ENCODE peak calls at places on chromosomes 3 and 15, in four cellular contexts. One of them, this sample, is unnamed.
A peak's percentile ranks its signal among the peaks of the same experiment; 100 is the strongest.

GRCh38 chr15:39918688-39919385 is 1.2 kb downstream of the GPR176 start:
- DNase-seq in breast epithelium: no peak
- DNase-seq in lower leg skin: no peak
- DNase-seq in transverse colon: no peak
- DNase-seq in this sample: no peak

GRCh38 chr15:82530606-82531379 is 9.5 kb downstream of the RPS17 start:
- DNase-seq in transverse colon: peak; percentile 84
- DNase-seq in lower leg skin: peak; percentile 39
- DNase-seq in breast epithelium: peak; percentile 83
- DNase-seq in this sample: no peak

GRCh38 chr15:62124176-62124952 is 40.7 kb downstream of the C2CD4B start:
- DNase-seq in breast epithelium: no peak
- DNase-seq in lower leg skin: no peak
- DNase-seq in transverse colon: no peak
- DNase-seq in this sample: no peak

GRCh38 chr15:39609166-39609918 is 28.5 kb downstream of the THBS1 start:
- DNase-seq in breast epithelium: no peak
- DNase-seq in transverse colon: peak; percentile 73
- DNase-seq in lower leg skin: no peak
- DNase-seq in this sample: no peak

GRCh38 chr3:175091426-175092114 is 232.4 kb downstream of the NAALADL2 start:
- DNase-seq in breast epithelium: no peak
- DNase-seq in lower leg skin: no peak
- DNase-seq in transverse colon: no peak
- DNase-seq in this sample: no peak

GRCh38 chr3:35965908-35966307 is 326.6 kb downstream of the ARPP21 start:
- DNase-seq in transverse colon: no peak
- DNase-seq in lower leg skin: no peak
- DNase-seq in breast epithelium: no peak
- DNase-seq in this sample: no peak

GRCh38 chr15:25481208-25481862 is 42.5 kb upstream of the UBE3A start:
- DNase-seq in transverse colon: peak; percentile 8
- DNase-seq in lower leg skin: no peak
- DNase-seq in breast epithelium: no peak
- DNase-seq in this sample: no peak

GRCh38 chr3:155307183-155307582 is 13.7 kb upstream of the STRIT1 start:
- DNase-seq in breast epithelium: no peak
- DNase-seq in lower leg skin: no peak
- DNase-seq in transverse colon: no peak
- DNase-seq in this sample: no peak

GRCh38 chr3:23810342-23811116 is 4.8 kb downstream of the UBE2E1 start:
- DNase-seq in breast epithelium: no peak
- DNase-seq in transverse colon: peak; percentile 66
- DNase-seq in lower leg skin: no peak
- DNase-seq in this sample: no peak

GRCh38 chr15:45425135-45425534 is 46.8 kb upstream of the GATM start:
- DNase-seq in lower leg skin: no peak
- DNase-seq in transverse colon: no peak
- DNase-seq in breast epithelium: no peak
- DNase-seq in this sample: no peak

GRCh38 chr3:162847511-162847910 is 1350.9 kb downstream of the OTOL1 start:
- DNase-seq in transverse colon: no peak
- DNase-seq in lower leg skin: no peak
- DNase-seq in breast epithelium: no peak
- DNase-seq in this sample: no peak

GRCh38 chr3:172513488-172513887 is 9.7 kb downstream of the TNFSF10 start:
- DNase-seq in breast epithelium: no peak
- DNase-seq in lower leg skin: no peak
- DNase-seq in transverse colon: no peak
- DNase-seq in this sample: no peak

GRCh38 chr15:38721549-38721948 is 156.9 kb upstream of the RASGRP1 start:
- DNase-seq in transverse colon: no peak
- DNase-seq in lower leg skin: no peak
- DNase-seq in breast epithelium: no peak
- DNase-seq in this sample: no peak

GRCh38 chr3:172156309-172156998 is 117.1 kb downstream of the FNDC3B start:
- DNase-seq in lower leg skin: peak; percentile 69
- DNase-seq in breast epithelium: peak; percentile 95
- DNase-seq in transverse colon: no peak
- DNase-seq in this sample: no peak

GRCh38 chr3:42667523-42668402 is 14.3 kb downstream of the ZBTB47 start:
- DNase-seq in transverse colon: no peak
- DNase-seq in breast epithelium: no peak
- DNase-seq in lower leg skin: no peak
- DNase-seq in this sample: peak; percentile 32

GRCh38 chr15:72415304-72415703 is 17.2 kb downstream of the TMEM202 start:
- DNase-seq in breast epithelium: no peak
- DNase-seq in lower leg skin: no peak
- DNase-seq in transverse colon: no peak
- DNase-seq in this sample: no peak

GRCh38 chr3:152376351-152377183 is 107.8 kb downstream of the MBNL1 start:
- DNase-seq in breast epithelium: no peak
- DNase-seq in lower leg skin: no peak
- DNase-seq in transverse colon: peak; percentile 26
- DNase-seq in this sample: peak; percentile 68

GRCh38 chr3:64975138-64975537 is 287.3 kb upstream of the ADAMTS9 start:
- DNase-seq in breast epithelium: peak; percentile 62
- DNase-seq in lower leg skin: peak; percentile 77
- DNase-seq in transverse colon: no peak
- DNase-seq in this sample: no peak

GRCh38 chr15:74995779-74996765 is 709 bp downstream of the SCAMP5 start:
- DNase-seq in breast epithelium: no peak
- DNase-seq in lower leg skin: no peak
- DNase-seq in transverse colon: peak; percentile 45
- DNase-seq in this sample: no peak

GRCh38 chr3:30751610-30752299 is 142.7 kb downstream of the GADL1 start:
- DNase-seq in breast epithelium: no peak
- DNase-seq in transverse colon: peak; percentile 22
- DNase-seq in lower leg skin: no peak
- DNase-seq in this sample: no peak

GRCh38 chr15:20340931-20341661 is 200.5 kb downstream of the GOLGA6L6 start:
- DNase-seq in transverse colon: peak; percentile 41
- DNase-seq in breast epithelium: peak; percentile 89
- DNase-seq in lower leg skin: no peak
- DNase-seq in this sample: peak; percentile 95

GRCh38 chr3:169811606-169812123 is 1.0 kb upstream of the LRRIQ4 start:
- DNase-seq in breast epithelium: no peak
- DNase-seq in transverse colon: no peak
- DNase-seq in lower leg skin: no peak
- DNase-seq in this sample: no peak

GRCh38 chr3:148902173-148902791 is 37.2 kb downstream of the CPA3 start:
- DNase-seq in breast epithelium: no peak
- DNase-seq in transverse colon: no peak
- DNase-seq in lower leg skin: no peak
- DNase-seq in this sample: no peak

GRCh38 chr15:79973445-79974180 is 2.6 kb upstream of the BCL2A1 start:
- DNase-seq in lower leg skin: no peak
- DNase-seq in transverse colon: no peak
- DNase-seq in breast epithelium: no peak
- DNase-seq in this sample: no peak

GRCh38 chr15:81278306-81279029 is 45.5 kb downstream of the STARD5 start:
- DNase-seq in transverse colon: no peak
- DNase-seq in lower leg skin: no peak
- DNase-seq in breast epithelium: no peak
- DNase-seq in this sample: no peak

GRCh38 chr15:97126556-97127233 is 796.2 kb downstream of the NR2F2 start:
- DNase-seq in breast epithelium: no peak
- DNase-seq in lower leg skin: no peak
- DNase-seq in transverse colon: no peak
- DNase-seq in this sample: no peak

GRCh38 chr3:194472290-194472920 is 14.4 kb downstream of the ATP13A3 start:
- DNase-seq in lower leg skin: no peak
- DNase-seq in transverse colon: no peak
- DNase-seq in breast epithelium: no peak
- DNase-seq in this sample: no peak

GRCh38 chr3:119243712-119244111 is 3.0 kb upstream of the B4GALT4 start:
- DNase-seq in lower leg skin: no peak
- DNase-seq in breast epithelium: no peak
- DNase-seq in transverse colon: no peak
- DNase-seq in this sample: no peak

GRCh38 chr3:141840737-141841544 is 35.5 kb upstream of the ATP1B3 start:
- DNase-seq in breast epithelium: no peak
- DNase-seq in transverse colon: no peak
- DNase-seq in lower leg skin: no peak
- DNase-seq in this sample: no peak

GRCh38 chr3:127775398-127776109 is 46.8 kb downstream of the MGLL start:
- DNase-seq in transverse colon: no peak
- DNase-seq in lower leg skin: no peak
- DNase-seq in breast epithelium: no peak
- DNase-seq in this sample: no peak

GRCh38 chr15:35058534-35059054 is 26.5 kb downstream of the NANOGP8 start:
- DNase-seq in breast epithelium: no peak
- DNase-seq in transverse colon: no peak
- DNase-seq in lower leg skin: no peak
- DNase-seq in this sample: no peak

GRCh38 chr15:99174567-99174966 is 69.7 kb downstream of the SYNM start:
- DNase-seq in transverse colon: no peak
- DNase-seq in breast epithelium: peak; percentile 48
- DNase-seq in lower leg skin: no peak
- DNase-seq in this sample: no peak

GRCh38 chr3:10627884-10628572 is 122.6 kb upstream of the ATP2B2 start:
- DNase-seq in transverse colon: no peak
- DNase-seq in lower leg skin: no peak
- DNase-seq in breast epithelium: no peak
- DNase-seq in this sample: no peak
- TF ChIP-seq CTCF in transverse colon: no peak
- TF ChIP-seq CTCF in lower leg skin: no peak
- TF ChIP-seq CTCF in breast epithelium: no peak
- TF ChIP-seq CTCF in this sample: no peak

GRCh38 chr3:38579146-38579545 is 70.3 kb downstream of the SCN5A start:
- DNase-seq in lower leg skin: no peak
- DNase-seq in breast epithelium: peak; percentile 29
- DNase-seq in transverse colon: no peak
- DNase-seq in this sample: no peak
- TF ChIP-seq CTCF in lower leg skin: no peak
- TF ChIP-seq CTCF in breast epithelium: no peak
- TF ChIP-seq CTCF in transverse colon: no peak
- TF ChIP-seq CTCF in this sample: no peak

GRCh38 chr15:78000927-78001249 is 76.6 kb downstream of the TBC1D2B start:
- DNase-seq in breast epithelium: no peak
- DNase-seq in transverse colon: no peak
- DNase-seq in lower leg skin: no peak
- DNase-seq in this sample: no peak

GRCh38 chr15:78001656-78002055 is 75.9 kb downstream of the TBC1D2B start:
- DNase-seq in breast epithelium: no peak
- DNase-seq in lower leg skin: no peak
- DNase-seq in transverse colon: no peak
- DNase-seq in this sample: no peak

GRCh38 chr15:77998592-77998991 is 78.9 kb downstream of the TBC1D2B start:
- DNase-seq in lower leg skin: no peak
- DNase-seq in transverse colon: no peak
- DNase-seq in breast epithelium: no peak
- DNase-seq in this sample: no peak

GRCh38 chr15:77999486-77999885 is 78.0 kb downstream of the TBC1D2B start:
- DNase-seq in lower leg skin: no peak
- DNase-seq in breast epithelium: no peak
- DNase-seq in transverse colon: no peak
- DNase-seq in this sample: no peak

DNA sequence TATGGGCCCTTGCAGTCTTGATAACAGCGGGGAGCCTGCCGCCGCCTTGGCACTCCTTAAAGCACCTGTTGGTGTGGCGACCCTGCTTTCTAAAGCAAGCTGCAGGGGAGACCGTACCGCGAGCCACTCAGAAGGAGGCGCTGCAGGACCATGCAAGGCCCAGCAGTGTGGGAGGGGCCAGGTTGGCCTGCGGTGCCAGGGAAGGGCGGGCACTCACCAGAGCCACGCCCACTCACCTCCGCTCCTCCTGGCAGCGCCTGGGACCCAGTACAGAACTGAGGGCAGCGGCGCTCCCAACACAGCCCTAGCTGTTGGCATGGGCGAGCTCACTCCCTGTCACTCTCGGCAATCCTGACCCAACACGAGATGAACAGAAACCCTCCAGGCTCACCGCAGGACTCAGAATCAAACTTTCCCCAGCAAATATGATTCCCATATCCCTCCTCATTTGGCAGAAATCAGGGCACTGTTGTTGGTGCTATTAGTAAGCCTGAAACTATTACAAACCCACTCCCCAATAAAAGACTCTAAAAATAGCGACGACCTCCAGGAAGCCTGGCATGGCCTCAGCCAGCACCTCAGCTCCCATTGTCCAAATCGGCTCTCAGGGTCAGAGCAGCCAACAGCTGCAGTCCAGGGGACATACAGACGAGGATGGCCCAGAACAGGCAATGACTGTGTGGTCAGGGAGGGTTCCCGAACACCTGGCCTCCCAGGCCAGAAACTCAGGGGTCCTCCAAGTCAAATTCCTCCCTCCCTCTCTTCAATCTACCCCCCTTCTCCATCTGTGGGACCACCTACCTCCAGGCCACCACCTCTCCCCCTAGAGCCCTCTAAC is 77.2 kb downstream of the TBC1D2B start:
- DNase-seq in lower leg skin: no peak
- DNase-seq in breast epithelium: no peak
- DNase-seq in transverse colon: peak; percentile 94
- DNase-seq in this sample: peak; percentile 74
- TF ChIP-seq CTCF in lower leg skin: no peak
- TF ChIP-seq CTCF in breast epithelium: no peak
- TF ChIP-seq CTCF in transverse colon: peak; percentile 72
- TF ChIP-seq CTCF in this sample: peak; percentile 78

GRCh38 chr3:45544719-45545296 is 49.7 kb upstream of the LIMD1 start:
- DNase-seq in lower leg skin: no peak
- DNase-seq in transverse colon: no peak
- DNase-seq in breast epithelium: no peak
- DNase-seq in this sample: no peak
- TF ChIP-seq CTCF in lower leg skin: no peak
- TF ChIP-seq CTCF in transverse colon: no peak
- TF ChIP-seq CTCF in breast epithelium: no peak
- TF ChIP-seq CTCF in this sample: no peak

GRCh38 chr3:99128205-99128604 is 226.7 kb upstream of the DCBLD2 start:
- DNase-seq in lower leg skin: no peak
- DNase-seq in transverse colon: no peak
- DNase-seq in breast epithelium: no peak
- DNase-seq in this sample: no peak
- TF ChIP-seq CTCF in lower leg skin: no peak
- TF ChIP-seq CTCF in transverse colon: no peak
- TF ChIP-seq CTCF in breast epithelium: no peak
- TF ChIP-seq CTCF in this sample: no peak

DNA sequence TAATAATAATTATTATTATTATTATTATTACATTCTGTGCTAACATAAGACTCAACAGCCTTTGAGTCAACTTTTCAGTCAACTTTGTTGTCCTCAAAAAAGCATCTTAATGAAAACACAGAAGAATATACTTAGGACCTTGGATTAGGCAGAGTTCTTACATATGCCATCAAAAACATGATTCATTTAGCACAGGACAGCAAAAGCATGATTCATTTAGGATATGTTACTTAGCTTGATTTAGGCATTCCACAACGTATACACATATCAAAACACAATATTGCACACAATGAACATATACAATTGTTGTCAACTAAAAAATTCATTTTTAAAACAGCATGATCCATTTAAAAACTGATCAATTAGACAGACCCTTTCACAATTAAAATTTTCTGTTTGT is 213.0 kb downstream of the FMN1 start:
- DNase-seq in transverse colon: no peak
- DNase-seq in breast epithelium: no peak
- DNase-seq in lower leg skin: no peak
- DNase-seq in this sample: no peak
- TF ChIP-seq CTCF in transverse colon: no peak
- TF ChIP-seq CTCF in breast epithelium: no peak
- TF ChIP-seq CTCF in lower leg skin: no peak
- TF ChIP-seq CTCF in this sample: no peak